ENCODE peak calls at places on chromosomes 2 and 18, in eight cellular contexts. N, Y, C, X, R, F, H and S are unnamed samples. For H3K27me3 and H3K9me3, the result is how much of the 10 kb centered on the place peaks cover.

GRCh38 chr2:112939425-112939824 is 28.5 kb downstream of the IL37 start:
- DNase-seq in R (no peak), F (peak), X (no peak), H (no peak), N (no peak), C (no peak), Y (no peak), S (no peak)

GRCh38 chr2:240369725-240370585 is 65.5 kb upstream of the GPC1 start:
- DNase-seq in Y (peak), N (peak), F (peak), X (peak), H (peak), R (peak), C (no peak), S (no peak)

GRCh38 chr2:186726938-186727337 is 33.1 kb downstream of the FAM171B start:
- DNase-seq in C (no peak), F (no peak), H (no peak), Y (no peak), N (no peak), R (peak), X (no peak), S (no peak)

GRCh38 chr18:51342815-51343214 is 145.3 kb upstream of the MEX3C start:
- DNase-seq in X (no peak), Y (no peak), C (peak), N (no peak), F (no peak), H (no peak), R (peak), S (no peak)

GRCh38 chr2:240618776-240619175 is 6.5 kb upstream of the GPR35 start:
- DNase-seq in F (no peak), X (no peak), C (no peak), R (no peak), H (peak), N (no peak), Y (no peak), S (peak)

GRCh38 chr2:219626540-219626939 is 890 bp upstream of the SLC4A3 start:
- DNase-seq in X (no peak), F (no peak), H (no peak), N (no peak), Y (no peak), R (no peak), C (no peak), S (no peak)

GRCh38 chr2:45242161-45242741 is 233.0 kb upstream of the SIX2 start:
- DNase-seq in F (no peak), X (no peak), H (no peak), R (peak), C (no peak), N (peak), Y (no peak), S (no peak)

GRCh38 chr2:152466925-152467676 is 132.1 kb downstream of the FMNL2 start:
- DNase-seq in N (no peak), F (no peak), Y (no peak), H (no peak), X (peak), C (no peak), R (no peak), S (no peak)

GRCh38 chr2:229051798-229052197 is 219.3 kb downstream of the PID1 start:
- DNase-seq in Y (no peak), H (no peak), C (no peak), N (no peak), R (no peak), F (no peak), X (no peak), S (no peak)

GRCh38 chr2:61179701-61180639 is 18.0 kb downstream of the C2orf74 start:
- DNase-seq in H (no peak), C (peak), Y (peak), X (no peak), F (peak), N (peak), R (peak), S (no peak)

GRCh38 chr18:63073481-63073880 is 246.1 kb downstream of the BCL2 start:
- DNase-seq in H (no peak), N (no peak), C (no peak), X (no peak), F (no peak), Y (no peak), R (no peak), S (no peak)

DNA sequence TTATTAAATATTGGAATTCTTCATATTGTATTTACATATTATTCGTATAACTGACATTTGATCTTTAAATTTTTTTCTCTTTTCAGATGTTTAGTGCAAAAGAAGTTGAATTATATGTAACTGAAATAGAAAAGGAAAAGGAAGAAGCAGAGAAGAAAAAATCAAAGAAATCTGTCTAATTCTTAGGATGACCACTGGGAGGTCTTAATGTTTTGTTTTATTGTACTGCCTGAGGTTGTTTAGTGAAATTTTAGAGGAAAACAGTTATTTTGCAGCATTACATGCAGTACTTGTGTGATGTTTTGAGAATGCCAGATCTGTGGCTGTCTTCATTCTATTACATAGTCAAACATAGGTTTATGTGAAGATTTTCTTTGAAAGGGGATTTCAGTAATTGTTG is 34.0 kb upstream of the TAF4B start:
- DNase-seq in Y (no peak), R (no peak), N (no peak), H (no peak), F (no peak), C (no peak), X (no peak), S (no peak)
- TF ChIP-seq CTCF in Y (no peak), R (no peak), N (no peak), H (no peak), F (no peak), C (no peak), X (no peak), S (peak)

GRCh38 chr2:46299365-46300263 is 2.4 kb downstream of the EPAS1 start:
- DNase-seq in N (peak), Y (peak), X (peak), C (peak), R (peak), H (peak), F (peak), S (peak)
- H3K27me3 ChIP-seq in N (under half), Y (under half), X (under half), C (under half), R (half or more), H (under half), F (under half), S (half or more)

GRCh38 chr18:31043709-31044108 is 1.2 kb upstream of the DSC3 start:
- DNase-seq in F (no peak), X (no peak), Y (no peak), C (no peak), R (no peak), N (no peak), H (no peak), S (no peak)

GRCh38 chr18:31040982-31041345 is 1.6 kb downstream of the DSC3 start:
- DNase-seq in F (no peak), R (no peak), C (no peak), N (no peak), Y (no peak), H (no peak), X (no peak), S (peak)

GRCh38 chr18:31042068-31042390 is 513 bp downstream of the DSC3 start:
- DNase-seq in Y (no peak), N (no peak), R (no peak), C (no peak), H (no peak), X (no peak), F (no peak), S (no peak)

GRCh38 chr18:31041346-31042067 is 1.0 kb downstream of the DSC3 start:
- DNase-seq in R (no peak), H (peak), Y (no peak), N (no peak), C (no peak), F (no peak), X (peak), S (peak)

GRCh38 chr18:31042391-31043181 is at the start of gene DSC3:
- DNase-seq in C (no peak), H (peak), X (peak), F (no peak), N (no peak), Y (no peak), R (peak), S (peak)
- H3K9me3 ChIP-seq in C (under half), H (under half), X (under half), F (under half), N (under half), Y (under half), R (under half), S (under half)

DNA sequence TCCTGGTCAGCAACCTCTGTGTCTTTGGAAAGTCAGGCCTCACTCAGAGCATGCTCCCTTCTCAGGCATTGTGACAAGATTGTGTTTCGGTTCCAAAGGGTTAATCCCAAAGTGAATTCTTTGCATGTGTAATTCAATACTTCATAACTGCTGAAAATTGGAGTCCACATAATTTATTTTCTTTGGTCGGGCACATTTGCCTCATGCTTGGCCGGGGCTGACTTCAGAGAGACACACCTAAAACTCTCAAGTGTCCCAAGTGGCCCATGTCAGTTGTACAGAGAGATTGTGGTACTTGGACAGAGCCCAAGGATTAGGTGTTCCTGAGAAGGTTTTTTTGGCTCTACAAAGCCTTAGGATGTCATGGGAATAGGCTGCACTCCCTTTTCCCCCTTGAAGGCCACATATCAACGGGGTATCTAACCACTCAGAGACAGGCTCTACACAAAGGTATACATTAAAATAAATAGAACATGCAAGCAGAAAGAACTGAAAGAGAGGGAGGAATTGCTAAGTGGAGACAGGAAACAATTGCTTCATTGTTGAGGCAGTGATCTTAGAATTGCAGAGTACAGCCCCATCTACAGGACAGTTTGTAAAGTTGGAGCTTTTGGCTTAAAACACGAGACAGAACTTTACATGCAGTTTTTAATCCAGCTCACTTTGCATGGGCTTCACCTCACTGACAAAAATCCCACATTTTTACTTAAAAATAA is 1232.3 kb upstream of the ZEB2 start:
- DNase-seq in Y (no peak), C (peak), N (no peak), H (peak), X (no peak), F (no peak), R (peak), S (peak)
- TF ChIP-seq CTCF in Y (peak), C (peak), N (peak), H (peak), X (peak), F (peak), R (peak), S (peak)

DNA sequence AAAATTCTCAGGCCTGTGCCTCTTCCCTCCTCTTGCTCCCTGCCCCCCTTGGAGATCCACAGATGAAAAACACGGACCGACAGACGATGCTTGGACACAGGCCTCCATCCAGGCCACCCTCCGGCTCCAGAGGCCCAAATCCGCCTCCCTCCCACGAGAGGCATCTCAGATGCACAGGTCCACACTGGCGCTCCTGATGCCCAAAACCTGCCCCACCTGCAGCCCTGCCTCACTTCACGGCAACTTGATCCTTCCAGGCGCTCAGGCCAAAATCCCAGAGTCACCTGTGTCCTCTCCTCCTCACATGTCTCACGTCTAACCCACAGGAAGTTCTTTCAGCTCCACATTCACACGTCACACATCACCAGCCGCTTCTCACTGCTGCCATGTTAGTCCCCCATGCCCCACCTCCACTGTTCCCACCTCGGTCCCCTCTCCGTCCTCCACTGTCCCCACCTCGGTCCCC is 7.2 kb upstream of the RAB17 start:
- DNase-seq in F (no peak), N (no peak), R (no peak), Y (no peak), H (no peak), C (no peak), X (no peak), S (peak)
- H3K27me3 ChIP-seq in F (under half), N (under half), R (under half), Y (under half), H (under half), C (under half), X (under half), S (under half)

DNA sequence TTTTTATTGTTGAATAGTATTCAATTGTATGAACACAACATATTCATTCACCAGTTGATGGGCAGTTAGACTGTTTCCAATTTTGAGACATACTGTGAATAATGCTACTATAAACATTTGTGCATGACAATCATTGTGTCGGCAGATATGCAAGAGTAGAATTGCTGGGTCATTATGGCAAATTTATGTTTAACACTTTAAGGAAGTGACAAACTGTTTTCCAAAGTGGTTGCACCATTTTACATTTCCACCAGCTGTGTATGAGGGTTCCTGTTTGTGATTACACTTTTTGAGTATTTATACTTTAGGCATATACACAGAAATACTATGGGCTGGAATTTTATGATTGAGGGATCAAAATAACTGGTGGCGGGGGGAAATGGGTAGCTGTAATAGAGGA is 61.2 kb downstream of the MAP4K3 start:
- DNase-seq in N (no peak), Y (no peak), R (no peak), C (no peak), H (no peak), X (no peak), F (no peak), S (no peak)
- H3K9me3 ChIP-seq in N (under half), Y (under half), R (under half), C (under half), H (under half), X (under half), F (under half), S (under half)